ENCODE peak calls at places on chromosomes 2 and 18, in four cellular contexts. U, S, I and A are unnamed samples.

GRCh38 chr2:28904295-28904694 is 9.8 kb downstream of the WDR43 start:
- DNase-seq in U (peak), S (peak), I (no peak), A (peak)

GRCh38 chr18:23321996-23322395 is 131.1 kb upstream of the RIOK3 start:
- DNase-seq in U (peak), S (no peak), I (no peak), A (no peak)

GRCh38 chr18:5895300-5895885 is at the start of gene TMEM200C:
- DNase-seq in U (peak), S (no peak), I (no peak), A (no peak)

GRCh38 chr2:234595829-234596228 is 98.9 kb upstream of the ARL4C start:
- DNase-seq in U (peak), S (no peak), I (no peak), A (no peak)

GRCh38 chr2:108971661-108972566 is 17.1 kb downstream of the EDAR start:
- DNase-seq in U (no peak), S (no peak), I (no peak), A (peak)

GRCh38 chr2:3349211-3349693 is 28.4 kb downstream of the EIPR1 start:
- DNase-seq in U (peak), S (no peak), I (no peak), A (no peak)

GRCh38 chr18:58535340-58536186 is 93.3 kb downstream of the ALPK2 start:
- DNase-seq in U (peak), S (no peak), I (no peak), A (no peak)

GRCh38 chr2:127014630-127015029 is 92.3 kb downstream of the BIN1 start:
- DNase-seq in U (peak), S (no peak), I (no peak), A (no peak)

GRCh38 chr2:64829522-64829921 is 159.7 kb upstream of the SLC1A4 start:
- DNase-seq in U (no peak), S (no peak), I (no peak), A (no peak)

GRCh38 chr2:69926849-69927515 is 12.1 kb downstream of the MXD1 start:
- DNase-seq in U (peak), S (peak), I (no peak), A (no peak)

GRCh38 chr2:69581774-69582581 is 61.6 kb downstream of the AAK1 start:
- DNase-seq in U (peak), S (peak), I (no peak), A (no peak)

GRCh38 chr2:26679857-26680256 is 12.7 kb upstream of the KCNK3 start:
- DNase-seq in U (no peak), S (no peak), I (no peak), A (no peak)

GRCh38 chr2:96103906-96104861 is 12.2 kb downstream of the ADRA2B start:
- DNase-seq in U (no peak), S (no peak), I (no peak), A (no peak)

GRCh38 chr2:208645226-208645625 is 238.6 kb downstream of the PTH2R start:
- DNase-seq in U (no peak), S (no peak), I (no peak), A (no peak)

GRCh38 chr2:108492364-108492763 is 41.9 kb upstream of the LIMS1 start:
- DNase-seq in U (peak), S (peak), I (no peak), A (peak)

GRCh38 chr2:101327863-101328394 is 19.4 kb upstream of the RNF149 start:
- DNase-seq in U (no peak), S (no peak), I (no peak), A (no peak)

GRCh38 chr18:3468833-3469232 is 18.9 kb downstream of the TGIF1 start:
- DNase-seq in U (no peak), S (no peak), I (peak), A (peak)

GRCh38 chr2:177143444-177143843 is 69.2 kb upstream of the HNRNPA3 start:
- DNase-seq in U (peak), S (no peak), I (no peak), A (no peak)

GRCh38 chr2:25620077-25620476 is 53.3 kb downstream of the DTNB start:
- DNase-seq in U (no peak), S (no peak), I (no peak), A (no peak)

GRCh38 chr18:76518073-76518472 is 23.0 kb upstream of the ZNF516 start:
- DNase-seq in U (peak), S (no peak), I (no peak), A (no peak)

GRCh38 chr2:171217330-171217729 is 56.6 kb upstream of the TLK1 start:
- DNase-seq in U (no peak), S (no peak), I (no peak), A (no peak)

GRCh38 chr2:156589381-156590079 is 153.4 kb downstream of the GPD2 start:
- DNase-seq in U (peak), S (peak), I (no peak), A (peak)

GRCh38 chr2:71071681-71072398 is 3.4 kb downstream of the NAGK start:
- DNase-seq in U (no peak), S (no peak), I (no peak), A (no peak)

GRCh38 chr2:71072492-71072891 is 4.0 kb downstream of the NAGK start:
- DNase-seq in U (no peak), S (no peak), I (no peak), A (no peak)

GRCh38 chr2:71069376-71069775 is 928 bp downstream of the NAGK start:
- DNase-seq in U (peak), S (no peak), I (no peak), A (no peak)

GRCh38 chr2:71068218-71069035 is at the start of gene NAGK:
- DNase-seq in U (peak), S (peak), I (peak), A (peak)

DNA sequence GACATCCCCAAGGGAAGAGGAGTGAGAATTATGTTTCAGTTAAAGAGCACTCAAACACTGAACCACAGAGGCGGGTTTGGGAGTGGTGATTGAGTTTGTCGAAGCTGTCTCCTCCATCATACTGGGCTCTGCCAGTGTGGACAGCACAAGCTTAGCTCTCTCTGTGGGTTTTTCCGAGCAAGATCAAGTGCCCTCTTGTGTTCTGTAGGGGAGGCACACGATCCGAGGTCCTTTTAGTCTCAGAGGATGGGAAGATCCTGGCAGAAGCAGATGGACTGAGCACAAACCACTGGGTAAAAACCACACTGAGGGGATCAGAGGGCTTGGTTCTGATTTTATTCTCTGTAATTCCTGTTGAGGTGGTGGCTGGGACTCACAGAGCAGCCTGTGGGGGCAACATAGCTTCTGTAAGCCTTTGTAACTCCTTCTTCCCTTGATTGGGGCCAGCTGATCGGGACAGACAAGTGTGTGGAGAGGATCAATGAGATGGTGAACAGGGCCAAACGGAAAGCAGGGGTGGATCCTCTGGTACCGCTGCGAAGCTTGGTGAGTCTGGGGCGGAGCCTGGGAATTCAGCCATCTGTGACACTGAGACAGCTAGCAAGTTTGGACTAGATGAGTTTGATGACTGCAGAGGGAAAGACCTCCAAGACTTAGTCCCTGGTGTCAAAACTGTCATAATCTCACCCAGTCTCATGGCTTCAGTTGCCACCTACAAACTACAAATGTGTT is 2.0 kb downstream of the NAGK start:
- DNase-seq in U (peak), S (peak), I (no peak), A (peak)
- TF ChIP-seq MAZ in U (no peak), S (no peak), I (no peak), A (no peak)

DNA sequence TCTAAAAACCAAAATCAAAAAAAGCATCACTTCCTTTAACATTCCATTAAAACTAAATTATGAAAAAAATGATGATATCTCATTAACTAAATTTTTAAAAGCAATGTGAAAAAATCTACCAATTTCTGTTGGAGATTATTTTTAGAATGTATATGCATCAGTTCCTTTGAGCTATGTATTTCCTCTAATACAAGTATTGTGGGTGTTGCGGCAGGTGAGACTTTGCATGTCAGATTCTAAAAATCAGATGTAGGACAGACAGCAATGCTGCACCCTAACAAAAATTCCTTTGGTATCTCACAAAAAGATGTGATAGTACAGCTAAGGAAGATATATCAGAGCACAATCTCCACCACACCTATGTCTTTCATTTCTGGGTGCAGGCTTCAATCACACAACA is 6.8 kb downstream of the MBD2 start:
- DNase-seq in U (no peak), S (no peak), I (no peak), A (no peak)
- TF ChIP-seq POLR2A in U (no peak), S (no peak), I (no peak), A (no peak)

DNA sequence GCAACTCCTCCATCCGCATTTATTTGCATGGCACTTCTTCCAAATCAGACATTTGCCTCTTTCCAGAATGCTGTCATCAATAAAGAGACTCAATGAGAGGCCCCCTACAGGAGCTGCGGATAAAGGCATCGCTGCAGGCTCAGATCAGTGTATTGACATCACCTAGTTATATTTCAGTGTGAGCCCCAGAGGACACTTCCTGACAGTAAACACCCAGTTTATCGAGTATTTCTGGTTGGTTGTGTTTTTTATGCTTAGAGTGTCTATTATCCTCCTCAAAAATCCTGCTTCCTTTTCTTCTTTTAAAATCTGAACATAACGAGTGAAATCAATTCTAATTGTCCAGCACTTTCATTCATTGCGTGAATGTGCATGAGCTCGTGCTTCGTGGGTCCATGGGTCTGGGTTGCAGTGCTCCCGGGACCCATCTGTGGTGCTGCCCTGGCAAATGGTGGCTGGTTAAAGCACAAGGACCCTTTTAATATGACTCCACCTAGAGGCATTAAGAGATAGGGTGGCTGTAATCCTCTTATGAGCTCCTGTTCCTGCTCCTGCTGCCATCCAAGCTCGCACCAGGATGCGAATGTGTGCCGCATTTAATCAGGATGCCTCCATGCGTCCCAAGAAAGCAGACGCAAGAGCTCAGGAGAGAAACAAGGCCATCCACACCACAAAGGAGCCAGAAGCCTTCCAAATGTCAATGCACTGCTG is 38.9 kb downstream of the NRP2 start:
- DNase-seq in U (no peak), S (no peak), I (peak), A (no peak)
- TF ChIP-seq MAZ in U (no peak), S (no peak), I (no peak), A (no peak)

GRCh38 chr2:20351555-20352229 is 1.0 kb upstream of the PUM2 start:
- DNase-seq in U (no peak), S (peak), I (no peak), A (no peak)

GRCh38 chr2:20352230-20353216 is 1.9 kb upstream of the PUM2 start:
- DNase-seq in U (no peak), S (no peak), I (no peak), A (no peak)

GRCh38 chr2:20350105-20350712 is 435 bp downstream of the PUM2 start:
- DNase-seq in U (no peak), S (peak), I (peak), A (peak)

GRCh38 chr2:20349457-20350034 is 1.1 kb downstream of the PUM2 start:
- DNase-seq in U (peak), S (no peak), I (no peak), A (peak)

GRCh38 chr2:20350753-20351554 is at the start of gene PUM2:
- DNase-seq in U (peak), S (peak), I (peak), A (peak)
- TF ChIP-seq POLR2A in U (no peak), S (peak), I (peak), A (peak)

DNA sequence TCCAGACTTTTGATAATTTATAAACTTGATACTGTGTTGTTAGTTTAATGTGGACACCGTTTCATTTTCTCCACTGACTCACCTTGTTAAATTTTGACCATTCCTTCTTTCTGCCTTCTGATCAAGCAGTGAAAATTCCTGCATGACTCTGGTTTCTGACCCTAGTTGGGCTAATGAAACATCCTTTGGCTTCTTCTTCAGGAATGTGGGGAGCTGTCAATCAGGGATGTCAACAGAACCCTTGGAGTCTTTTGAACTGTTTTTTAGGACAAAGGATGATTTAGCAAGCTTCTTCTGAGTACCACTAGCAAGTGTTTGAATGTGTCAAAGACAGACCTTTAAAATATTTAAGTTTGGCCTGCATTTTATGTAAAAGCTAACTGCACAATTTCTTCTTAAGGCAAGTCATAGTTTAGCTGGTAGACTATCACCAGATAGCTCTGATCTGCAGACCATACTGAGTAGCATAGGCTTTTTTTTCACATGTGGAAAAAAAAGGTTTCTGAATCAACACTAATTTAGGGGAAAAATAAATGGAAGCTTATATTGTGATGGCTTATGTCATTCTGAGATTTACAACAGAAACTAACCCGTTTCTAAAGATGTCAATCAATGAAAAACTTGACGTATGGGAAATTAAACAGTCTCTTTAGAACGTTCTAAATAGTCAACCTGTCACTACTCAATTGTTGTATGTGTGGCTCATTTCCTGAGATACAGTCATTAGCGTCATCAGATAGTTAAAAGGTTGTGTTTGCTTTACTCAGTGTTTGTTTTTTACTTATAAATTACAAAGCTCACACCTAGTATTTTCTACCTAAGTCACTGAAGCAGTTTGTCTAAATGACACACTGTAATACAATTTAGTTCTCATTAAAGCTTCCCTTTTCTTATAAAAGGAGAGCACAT is 311.4 kb downstream of the PTPRM start:
- DNase-seq in U (no peak), S (peak), I (no peak), A (peak)
- TF ChIP-seq MAZ in U (no peak), S (no peak), I (no peak), A (no peak)

DNA sequence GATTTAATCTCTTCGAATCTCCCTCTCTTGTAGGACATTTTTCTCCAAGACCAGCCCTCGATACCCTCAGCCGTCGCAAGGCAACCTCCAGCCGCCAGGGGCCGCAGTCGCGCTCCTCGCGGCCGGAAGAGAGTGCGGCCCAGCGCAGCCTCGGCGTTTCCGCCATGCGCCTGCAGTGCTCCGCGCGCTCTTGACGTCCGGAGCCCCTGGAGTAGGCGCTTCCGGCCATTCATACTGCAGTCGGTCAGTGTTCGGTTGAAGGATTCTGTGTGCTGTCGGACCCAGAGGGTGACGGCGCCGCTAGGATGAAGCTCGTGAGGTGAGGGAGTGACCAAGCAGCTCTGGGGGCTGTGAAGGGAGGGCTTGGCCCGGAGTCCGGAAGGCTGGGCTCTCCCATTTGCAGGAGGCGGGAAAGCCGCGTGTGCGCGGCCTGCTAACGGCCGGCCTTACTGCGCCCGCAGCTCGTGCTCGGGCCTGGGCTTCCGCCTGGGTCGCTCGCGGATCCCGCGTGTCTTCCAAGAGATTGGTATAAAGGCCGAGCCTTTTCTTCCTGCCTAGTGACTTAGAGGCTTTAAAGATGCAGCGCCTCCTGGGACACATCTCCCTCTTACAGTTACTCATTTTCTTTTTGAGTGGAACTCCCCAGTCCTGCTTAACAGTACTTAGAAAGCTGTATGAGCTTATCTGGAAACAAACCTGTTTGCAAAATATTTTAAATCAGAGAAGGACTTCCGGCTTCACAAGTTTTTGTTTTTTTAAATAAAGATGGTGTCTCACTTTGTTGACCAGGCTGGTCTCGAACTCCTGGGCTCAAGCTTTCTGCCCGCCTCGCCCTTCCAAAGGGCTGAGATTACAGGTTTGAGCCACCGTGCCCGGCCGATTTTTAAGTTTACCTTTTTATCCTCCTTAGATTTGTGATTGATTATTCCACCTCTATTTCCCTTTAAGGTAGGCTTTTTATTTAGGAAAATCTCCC is at the start of gene SNRPD1:
- DNase-seq in U (peak), S (peak), I (peak), A (peak)
- TF ChIP-seq POLR2A in U (peak), S (peak), I (peak), A (peak)

GRCh38 chr18:48869591-48869990 is 81.2 kb downstream of the SMAD7 start:
- DNase-seq in U (no peak), S (no peak), I (no peak), A (no peak)
- TF ChIP-seq MAZ in U (no peak), S (no peak), I (no peak), A (no peak)

DNA sequence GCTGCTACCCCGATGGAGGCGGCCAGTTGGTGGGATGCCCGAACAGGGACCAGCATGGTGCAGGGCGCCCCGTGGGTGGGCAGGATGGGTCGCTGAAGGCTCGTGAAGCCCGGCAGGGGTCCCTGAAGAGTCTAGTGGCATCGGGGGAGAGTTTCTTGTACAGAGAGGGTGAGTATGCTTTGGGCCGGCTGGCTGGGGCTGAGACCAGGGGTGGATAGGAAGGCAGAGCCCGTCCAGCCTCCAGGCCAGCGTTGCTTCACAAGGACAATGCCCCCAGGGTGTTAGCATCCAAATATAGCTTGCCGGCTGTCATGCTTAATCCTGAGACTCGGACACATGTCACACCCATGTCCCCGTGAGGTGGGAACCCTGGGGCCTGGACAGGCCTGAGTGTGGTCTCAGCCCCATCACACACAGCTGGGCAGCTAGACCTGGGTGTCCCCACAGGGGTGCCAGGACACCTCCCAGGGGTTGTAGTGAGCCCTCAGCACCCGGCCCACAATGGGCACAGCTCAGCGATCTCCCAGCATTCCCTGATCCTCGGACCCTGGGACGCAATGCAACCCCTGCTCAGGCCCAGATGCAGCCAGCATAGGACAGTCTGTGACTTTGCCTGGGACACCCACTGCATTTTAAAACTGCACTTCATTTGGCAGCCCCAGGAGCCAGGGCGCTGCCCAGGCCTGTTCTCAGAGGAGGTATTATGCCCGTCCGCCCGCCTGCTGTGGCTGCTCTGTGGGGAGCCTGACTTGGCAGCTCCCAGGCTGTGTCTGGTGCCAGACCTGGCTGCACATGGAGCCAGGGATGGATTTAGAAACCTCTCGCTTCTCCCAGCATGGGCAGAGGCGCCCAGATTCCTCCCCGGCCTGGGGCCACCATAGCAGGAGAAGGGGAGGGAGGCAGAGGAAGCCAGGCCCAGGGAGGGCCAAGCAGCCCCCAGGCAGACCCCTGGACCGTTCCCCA is 36.4 kb downstream of the RAMP1 start:
- DNase-seq in U (no peak), S (no peak), I (no peak), A (no peak)
- TF ChIP-seq POLR2A in U (no peak), S (no peak), I (no peak), A (no peak)

GRCh38 chr18:61651145-61651879 is 241.5 kb downstream of the RNF152 start:
- DNase-seq in U (no peak), S (no peak), I (no peak), A (no peak)
- TF ChIP-seq MAZ in U (no peak), S (no peak), I (no peak), A (no peak)